ENCODE peak calls at places on chromosomes 2 and 18, in six cellular contexts. S is foreskin fibroblast, G is ovary, F is T-helper 1 cell, E is AG09309, U is A172. Y is an unnamed sample.

GRCh38 chr2:142190805-142191204 is 60.0 kb upstream of the LRP1B start:
- DNase-seq in F (no peak), U (peak; percentile 28), G (no peak), S (peak; percentile 40), E (no peak), Y (no peak)

GRCh38 chr18:45365835-45366234 is 249.4 kb upstream of the SLC14A2 start:
- DNase-seq in E (peak; percentile 62), F (no peak), U (no peak), G (no peak), S (no peak), Y (no peak)

GRCh38 chr2:85245891-85246290 is 81.9 kb downstream of the TGOLN2 start:
- DNase-seq in E (no peak), F (no peak), S (peak; percentile 43), U (peak; percentile 42), G (no peak), Y (no peak)

GRCh38 chr2:132632000-132632649 is 37.9 kb downstream of the LYPD1 start:
- DNase-seq in S (peak; percentile 3), U (peak; percentile 50), F (no peak), G (no peak), E (no peak), Y (no peak)

GRCh38 chr2:112787729-112788401 is 3.6 kb upstream of the IL1A start:
- DNase-seq in E (no peak), F (no peak), G (no peak), U (no peak), S (no peak), Y (no peak)

GRCh38 chr2:240459401-240460242 is 24.2 kb downstream of the GPC1 start:
- DNase-seq in E (no peak), S (no peak), U (no peak), F (peak; percentile 0), G (peak; percentile 26), Y (no peak)

GRCh38 chr2:143839456-143839855 is 680.5 kb downstream of the ZEB2 start:
- DNase-seq in S (no peak), U (no peak), E (no peak), F (no peak), G (no peak), Y (no peak)

GRCh38 chr2:46812381-46813024 is 103.1 kb downstream of the MCFD2 start:
- DNase-seq in F (no peak), G (peak; percentile 83), E (peak; percentile 99), U (peak; percentile 91), S (peak; percentile 94), Y (peak; percentile 36)

GRCh38 chr2:151437630-151438029 is 27.9 kb downstream of the RIF1 start:
- DNase-seq in S (peak; percentile 31), G (no peak), U (peak; percentile 23), E (no peak), F (no peak), Y (no peak)

GRCh38 chr18:56200381-56200831 is 438.0 kb downstream of the TXNL1 start:
- DNase-seq in F (no peak), E (no peak), G (no peak), S (peak; percentile 89), U (no peak), Y (no peak)

GRCh38 chr2:150994041-150994440 is 267.6 kb downstream of the RBM43 start:
- DNase-seq in U (no peak), G (no peak), S (peak; percentile 61), E (peak; percentile 69), F (no peak), Y (peak; percentile 17)

GRCh38 chr2:84373391-84373790 is 85.7 kb downstream of the SUCLG1 start:
- DNase-seq in U (no peak), F (no peak), E (no peak), G (no peak), S (no peak), Y (no peak)

GRCh38 chr2:11073251-11073650 is 82.0 kb upstream of the SLC66A3 start:
- DNase-seq in F (no peak), S (peak; percentile 48), U (no peak), E (no peak), G (no peak), Y (no peak)

GRCh38 chr2:70954886-70955285 is 19.2 kb downstream of the ATP6V1B1 start:
- DNase-seq in U (no peak), S (no peak), G (no peak), E (no peak), F (no peak), Y (no peak)

GRCh38 chr2:203867561-203868200 is at the start of gene CTLA4:
- DNase-seq in F (no peak), E (no peak), S (peak; percentile 6), G (no peak), U (no peak), Y (no peak)

GRCh38 chr2:158486970-158487325 is 30.2 kb downstream of the PKP4 start:
- DNase-seq in U (no peak), F (no peak), E (no peak), S (peak; percentile 38), G (no peak), Y (no peak)

GRCh38 chr2:179201884-179202283 is 62.7 kb downstream of the SESTD1 start:
- DNase-seq in G (no peak), F (no peak), S (no peak), E (no peak), U (peak; percentile 38), Y (no peak)

GRCh38 chr2:66489433-66489832 is 54.5 kb downstream of the MEIS1 start:
- DNase-seq in U (no peak), F (no peak), G (no peak), S (peak; percentile 35), E (no peak), Y (no peak)

GRCh38 chr2:190855245-190855644 is 25.4 kb upstream of the GLS start:
- DNase-seq in U (no peak), E (no peak), S (no peak), G (no peak), F (no peak), Y (no peak)

GRCh38 chr2:85558160-85558559 is 3.1 kb downstream of the GGCX start:
- DNase-seq in U (no peak), S (no peak), E (no peak), G (no peak), F (no peak), Y (no peak)

GRCh38 chr2:118699816-118700215 is 147.6 kb downstream of the EN1 start:
- DNase-seq in F (no peak), G (no peak), U (no peak), S (no peak), E (no peak), Y (no peak)

GRCh38 chr2:233990261-233990798 is 60.2 kb upstream of the SPP2 start:
- DNase-seq in F (peak; percentile 38), U (no peak), G (no peak), E (no peak), S (no peak), Y (no peak)

GRCh38 chr2:118844261-118845004 is 3.0 kb downstream of the EN1 start:
- DNase-seq in E (no peak), U (no peak), S (no peak), G (no peak), F (no peak), Y (no peak)

GRCh38 chr2:128986026-128986720 is 667.5 kb upstream of the HS6ST1 start:
- DNase-seq in F (no peak), U (no peak), G (no peak), S (no peak), E (no peak), Y (peak; percentile 30)

GRCh38 chr18:49591271-49591670 is 29.4 kb downstream of the LIPG start:
- DNase-seq in G (no peak), U (no peak), F (no peak), S (no peak), E (no peak), Y (no peak)

GRCh38 chr2:47158576-47158975 is 3.5 kb upstream of the STPG4 start:
- DNase-seq in U (no peak), F (no peak), G (no peak), S (no peak), E (no peak), Y (no peak)

GRCh38 chr18:32470136-32470712 is 458 bp downstream of the GAREM1 start:
- DNase-seq in F (peak; percentile 1), G (peak; percentile 62), S (peak; percentile 65), E (no peak), U (no peak), Y (peak; percentile 19)

GRCh38 chr2:39858681-39859080 is 79.6 kb upstream of the THUMPD2 start:
- DNase-seq in S (no peak), F (no peak), E (no peak), G (no peak), U (no peak), Y (no peak)

GRCh38 chr2:172836386-172837200 is 100.9 kb downstream of the RAPGEF4 start:
- DNase-seq in S (peak; percentile 70), G (no peak), U (peak; percentile 90), E (no peak), F (no peak), Y (no peak)

GRCh38 chr18:21064347-21064746 is 47.3 kb downstream of the ROCK1 start:
- DNase-seq in U (no peak), E (no peak), G (no peak), F (no peak), S (peak; percentile 29), Y (no peak)